ENCODE peak calls at places on chromosomes 12 and 14, in five cellular contexts. Y is testis, Q is heart left ventricle, V is HCT116, J is lower leg skin. F is an unnamed sample.

GRCh38 chr14:106308839-106309389 is 782.5 kb downstream of the TMEM121 start:
- DNase-seq in V (no peak), J (no peak), Q (no peak), Y (peak), F (no peak)

GRCh38 chr12:10392394-10392930 is 2.6 kb upstream of the KLRK1 start:
- DNase-seq in J (peak), Q (peak), V (peak), Y (no peak), F (peak)

GRCh38 chr14:96122496-96122895 is 82.1 kb upstream of the BDKRB2 start:
- DNase-seq in Q (no peak), V (no peak), J (no peak), Y (peak), F (no peak)

GRCh38 chr14:77025744-77026165 is 2.8 kb downstream of the IRF2BPL start:
- DNase-seq in V (no peak), Q (no peak), J (no peak), Y (no peak), F (no peak)

GRCh38 chr14:34256223-34256622 is 205.8 kb downstream of the SPTSSA start:
- DNase-seq in Q (no peak), V (no peak), Y (no peak), J (no peak), F (no peak)

GRCh38 chr12:79690156-79690605 is 583 bp downstream of the PAWR start:
- DNase-seq in J (no peak), Y (no peak), Q (peak), V (no peak), F (no peak)

GRCh38 chr12:124497658-124498057 is 69.8 kb downstream of the NCOR2 start:
- DNase-seq in J (peak), Y (peak), V (no peak), Q (peak), F (no peak)

GRCh38 chr12:62785941-62786559 is 148.9 kb downstream of the PPM1H start:
- DNase-seq in V (peak), J (no peak), Y (no peak), Q (peak), F (peak)

GRCh38 chr12:62657363-62657632 is 190.7 kb downstream of the MON2 start:
- DNase-seq in Y (no peak), J (no peak), V (no peak), Q (no peak), F (no peak)

GRCh38 chr14:95931384-95931783 is 54.8 kb downstream of the TUNAR start:
- DNase-seq in Y (no peak), J (no peak), V (no peak), Q (no peak), F (no peak)

GRCh38 chr12:67275380-67275913 is 6.3 kb downstream of the CAND1 start:
- DNase-seq in Y (no peak), Q (no peak), J (no peak), V (no peak), F (no peak)

GRCh38 chr12:121255433-121255832 is 41.1 kb downstream of the CAMKK2 start:
- DNase-seq in Y (no peak), J (no peak), Q (no peak), V (no peak), F (no peak)

GRCh38 chr12:115577401-115577800 is 700.1 kb downstream of the MED13L start:
- DNase-seq in Y (peak), Q (no peak), J (no peak), V (no peak), F (no peak)

GRCh38 chr14:79285263-79285662 is 926.0 kb downstream of the DIO2 start:
- DNase-seq in J (no peak), V (no peak), Q (no peak), Y (no peak), F (no peak)

GRCh38 chr12:3315201-3315661 is 175.8 kb upstream of the PRMT8 start:
- DNase-seq in Y (peak), Q (peak), V (no peak), J (peak), F (no peak)

GRCh38 chr14:26775765-26776577 is 178.1 kb upstream of the NOVA1 start:
- DNase-seq in J (no peak), Y (no peak), V (no peak), Q (no peak), F (no peak)

GRCh38 chr12:62434504-62435336 is 31.9 kb upstream of the MON2 start:
- DNase-seq in Y (peak), Q (no peak), V (no peak), J (no peak), F (no peak)

GRCh38 chr12:22018860-22019259 is 27.2 kb upstream of the CMAS start:
- DNase-seq in V (no peak), J (no peak), Q (no peak), Y (no peak), F (no peak)

GRCh38 chr12:3130053-3130805 is 53.0 kb downstream of the TSPAN9 start:
- DNase-seq in Q (peak), V (no peak), J (no peak), Y (no peak), F (no peak)

GRCh38 chr14:105797546-105797945 is 271.2 kb downstream of the TMEM121 start:
- DNase-seq in V (no peak), Q (no peak), J (no peak), Y (no peak), F (no peak)

DNA sequence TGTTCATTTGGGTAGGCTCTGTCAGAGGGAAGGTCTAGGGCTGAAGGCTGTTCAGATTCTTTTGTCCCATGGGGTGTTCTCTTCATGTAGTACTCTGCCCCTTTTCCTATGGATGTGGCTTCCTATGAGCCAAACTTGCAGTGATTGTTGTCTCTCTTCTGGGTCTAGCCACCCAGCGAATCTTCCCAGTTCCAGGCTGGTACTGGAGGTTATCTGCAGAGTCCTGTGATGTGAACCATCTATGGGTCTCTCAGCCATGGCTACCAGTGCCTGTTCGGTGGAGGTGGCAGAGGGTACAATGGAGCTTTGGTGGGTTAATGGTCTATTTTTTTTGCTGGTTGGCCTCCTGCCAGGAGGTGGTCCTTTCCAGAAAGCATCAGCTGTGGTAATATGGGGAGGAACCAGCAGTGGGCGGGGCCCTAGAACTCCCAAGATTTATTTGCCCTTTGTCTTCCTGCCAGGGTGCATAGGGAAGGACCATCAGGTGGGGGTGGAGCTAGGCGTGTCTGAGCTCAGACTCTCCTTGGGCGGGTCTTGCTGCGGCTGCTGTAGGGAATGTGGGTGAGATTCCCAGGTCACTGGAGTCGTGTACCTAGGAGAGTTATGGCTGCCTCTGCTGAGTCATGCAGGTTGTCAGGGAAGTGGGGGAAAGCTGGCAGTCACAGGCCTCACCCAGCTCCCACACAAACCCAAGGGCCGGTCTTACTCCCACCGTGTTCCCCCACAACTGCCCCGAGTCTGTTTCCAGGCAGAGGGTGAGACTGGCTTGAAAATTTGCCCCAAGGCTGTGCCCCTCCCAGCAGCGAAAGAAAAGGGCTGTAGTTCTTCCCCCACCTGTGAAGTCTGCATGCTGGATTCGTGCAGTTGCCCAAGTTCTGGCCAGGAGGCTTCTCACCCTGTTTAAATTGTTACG is 17.5 kb downstream of the MTRFR start:
- DNase-seq in Y (no peak), Q (no peak), J (peak), V (peak), F (no peak)
- TF ChIP-seq POLR2A in Y (no peak), Q (no peak), J (no peak), V (no peak), F (no peak)

GRCh38 chr12:53005986-53006809 is at the start of gene EIF4B:
- DNase-seq in J (peak), Q (peak), V (peak), Y (peak), F (peak)
- TF ChIP-seq POLR2A in J (no peak), Q (peak), V (peak), Y (peak), F (peak)

GRCh38 chr12:104456950-104457745 is 400 bp downstream of the CHST11 start:
- DNase-seq in Y (peak), Q (peak), V (no peak), J (peak), F (peak)
- TF ChIP-seq POLR2A in Y (no peak), Q (peak), V (peak), J (no peak), F (peak)

DNA sequence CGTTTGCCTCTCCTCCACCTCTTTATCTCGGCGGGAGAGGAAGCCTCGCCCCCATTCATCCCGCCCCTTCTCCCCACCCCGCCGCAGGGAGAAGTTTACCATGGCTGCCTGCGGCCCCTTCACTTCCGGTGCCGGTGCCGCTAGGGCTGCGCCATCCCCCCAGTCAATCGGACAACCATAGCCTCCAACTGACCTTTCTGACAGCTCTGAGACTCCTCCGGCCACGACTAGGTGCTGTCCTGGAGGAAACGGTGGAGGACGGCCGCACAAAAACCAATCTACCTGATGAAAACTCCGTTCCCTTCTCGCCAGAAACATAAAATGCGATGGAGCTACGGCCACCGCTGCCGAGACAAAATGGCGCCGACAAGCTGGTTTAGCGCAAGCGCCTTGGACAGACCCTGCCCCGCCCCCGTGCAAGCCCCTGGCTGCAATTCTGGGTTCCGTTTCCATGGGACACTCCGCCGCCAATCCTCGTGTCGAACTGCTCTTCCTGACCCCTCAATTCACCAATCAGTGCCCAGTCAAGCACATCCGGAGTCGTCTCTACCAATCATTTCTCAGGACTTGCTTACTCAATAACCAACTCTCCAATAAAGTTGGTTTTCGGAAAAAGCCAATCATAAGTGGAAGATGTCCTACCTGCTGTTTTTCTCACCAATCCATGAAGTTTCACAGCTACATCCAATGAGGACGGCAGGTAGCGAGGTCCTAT is 436 bp upstream of the ARID4A start:
- DNase-seq in Y (peak), Q (peak), J (peak), V (peak), F (peak)
- TF ChIP-seq POLR2A in Y (no peak), Q (peak), J (peak), V (peak), F (peak)

DNA sequence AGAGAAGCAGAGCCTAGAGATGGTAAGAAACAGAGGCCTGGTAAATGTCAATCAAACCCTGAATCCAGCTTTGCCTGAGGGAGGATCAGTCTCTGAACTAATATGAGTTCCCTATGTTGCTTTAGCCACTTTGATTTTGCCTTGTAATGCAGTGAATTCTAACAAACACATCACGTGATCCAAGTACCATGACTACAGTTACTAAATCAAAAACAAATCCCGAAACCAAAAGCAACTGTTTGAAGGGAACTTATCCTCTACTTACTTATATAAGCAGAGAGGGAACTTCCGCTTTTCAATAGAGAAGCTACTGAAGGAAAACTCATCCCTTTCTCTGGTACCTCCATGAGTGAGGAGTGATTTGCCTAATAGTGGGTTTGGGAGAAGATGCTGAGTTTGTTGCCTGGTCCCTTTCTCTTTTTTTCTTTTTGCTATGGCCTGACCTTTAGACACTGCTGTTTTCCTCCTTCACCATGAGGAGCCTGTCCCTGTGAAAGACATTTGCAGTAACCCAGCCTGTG is 7.7 kb upstream of the PPTC7 start:
- DNase-seq in V (no peak), Y (no peak), Q (no peak), J (no peak), F (no peak)
- TF ChIP-seq POLR2A in V (no peak), Y (no peak), Q (no peak), J (no peak), F (no peak)

GRCh38 chr12:39619316-39619659 is 315 bp downstream of the ABCD2 start:
- DNase-seq in J (no peak), Y (no peak), Q (peak), V (no peak), F (no peak)
- TF ChIP-seq POLR2A in J (no peak), Y (no peak), Q (no peak), V (no peak), F (no peak)

F was measured in H54.